ENCODE peak calls at places on chromosomes 2 and 18, in seven cellular contexts. G, W, N, V, H, S and Y are unnamed samples.

GRCh38 chr2:183269956-183270355 is 145.7 kb downstream of the NUP35 start:
- DNase-seq in G (no peak), W (no peak), N (no peak), V (no peak), H (no peak), S (no peak), Y (no peak)

GRCh38 chr2:206983156-206983875 is 44.0 kb downstream of the CPO start:
- DNase-seq in G (no peak), W (no peak), N (no peak), V (no peak), H (no peak), S (peak; percentile 33), Y (no peak)

GRCh38 chr18:5391427-5391826 is 95.9 kb upstream of the ZBTB14 start:
- DNase-seq in G (no peak), W (no peak), N (no peak), V (no peak), H (no peak), S (no peak), Y (no peak)

GRCh38 chr2:146701183-146701582 is 1143.6 kb upstream of the ACVR2A start:
- DNase-seq in G (no peak), W (no peak), N (no peak), V (no peak), H (peak; percentile 53), S (no peak), Y (no peak)

GRCh38 chr2:215850380-215850779 is 163.0 kb downstream of the MREG start:
- DNase-seq in G (no peak), W (no peak), N (no peak), V (no peak), H (no peak), S (peak; percentile 12), Y (no peak)

GRCh38 chr2:20615046-20615465 is 35.8 kb downstream of the HS1BP3 start:
- DNase-seq in G (no peak), W (no peak), N (no peak), V (no peak), H (peak; percentile 17), S (no peak), Y (no peak)

GRCh38 chr2:24382363-24383021 is 22.2 kb upstream of the ITSN2 start:
- DNase-seq in G (peak; percentile 61), W (no peak), N (peak; percentile 67), V (peak; percentile 68), H (peak; percentile 63), S (peak; percentile 75), Y (no peak)

GRCh38 chr2:86357392-86357963 is 20.1 kb upstream of the REEP1 start:
- DNase-seq in G (no peak), W (no peak), N (no peak), V (peak; percentile 89), H (no peak), S (no peak), Y (no peak)

GRCh38 chr18:29157057-29157780 is 980.3 kb upstream of the CDH2 start:
- DNase-seq in G (no peak), W (no peak), N (no peak), V (no peak), H (no peak), S (no peak), Y (no peak)

GRCh38 chr2:199460101-199460671 is 2.4 kb upstream of the SATB2 start:
- DNase-seq in G (no peak), W (no peak), N (no peak), V (no peak), H (no peak), S (peak; percentile 65), Y (no peak)

GRCh38 chr18:50069422-50069821 is 125.5 kb downstream of the MYO5B start:
- DNase-seq in G (no peak), W (no peak), N (no peak), V (no peak), H (no peak), S (no peak), Y (no peak)

GRCh38 chr18:46484971-46485370 is 172.0 kb downstream of the LOXHD1 start:
- DNase-seq in G (no peak), W (no peak), N (no peak), V (no peak), H (no peak), S (no peak), Y (no peak)

GRCh38 chr2:172097557-172098131 is 5.1 kb downstream of the DLX2 start:
- DNase-seq in G (no peak), W (no peak), N (no peak), V (no peak), H (no peak), S (peak; percentile 80), Y (no peak)

GRCh38 chr2:100924520-100925451 is 77.3 kb upstream of the RPL31 start:
- DNase-seq in G (peak; percentile 28), W (no peak), N (no peak), V (peak; percentile 93), H (no peak), S (peak; percentile 88), Y (no peak)

GRCh38 chr18:2083691-2084090 is 487.6 kb downstream of the METTL4 start:
- DNase-seq in G (no peak), W (no peak), N (no peak), V (no peak), H (peak; percentile 21), S (no peak), Y (no peak)

GRCh38 chr2:221572180-221572820 is at the start of gene EPHA4:
- DNase-seq in G (peak; percentile 82), W (peak; percentile 79), N (peak; percentile 84), V (peak; percentile 72), H (peak; percentile 92), S (peak; percentile 97), Y (peak; percentile 63)

GRCh38 chr2:217691516-217691915 is 311.3 kb downstream of the TNS1 start:
- DNase-seq in G (no peak), W (no peak), N (no peak), V (no peak), H (no peak), S (no peak), Y (no peak)

GRCh38 chr2:204072443-204073324 is 136.1 kb downstream of the ICOS start:
- DNase-seq in G (peak; percentile 89), W (no peak), N (peak; percentile 3), V (peak; percentile 52), H (peak; percentile 59), S (peak; percentile 16), Y (no peak)

GRCh38 chr2:53040536-53041229 is 726.9 kb upstream of the CHAC2 start:
- DNase-seq in G (no peak), W (no peak), N (no peak), V (no peak), H (no peak), S (no peak), Y (no peak)

GRCh38 chr18:896315-896714 is 8.4 kb upstream of the ADCYAP1 start:
- DNase-seq in G (no peak), W (no peak), N (no peak), V (no peak), H (no peak), S (no peak), Y (no peak)

GRCh38 chr2:164430166-164430783 is 191.0 kb downstream of the GRB14 start:
- DNase-seq in G (no peak), W (no peak), N (peak; percentile 35), V (peak; percentile 24), H (peak; percentile 51), S (peak; percentile 64), Y (no peak)

GRCh38 chr2:84965192-84965516 is 5.8 kb upstream of the KCMF1 start:
- DNase-seq in G (no peak), W (no peak), N (no peak), V (no peak), H (no peak), S (no peak), Y (no peak)

GRCh38 chr2:590214-591175 is 86.7 kb downstream of the TMEM18 start:
- DNase-seq in G (no peak), W (no peak), N (no peak), V (no peak), H (no peak), S (no peak), Y (no peak)

GRCh38 chr2:159748089-159748488 is 35.8 kb downstream of the MARCHF7 start:
- DNase-seq in G (no peak), W (no peak), N (no peak), V (no peak), H (no peak), S (no peak), Y (no peak)

GRCh38 chr2:112216158-112216557 is 38.7 kb downstream of the ZC3H8 start:
- DNase-seq in G (no peak), W (no peak), N (no peak), V (peak; percentile 4), H (no peak), S (peak; percentile 34), Y (no peak)

GRCh38 chr18:35041752-35042379 is 653 bp downstream of the MAPRE2 start:
- DNase-seq in G (no peak), W (no peak), N (no peak), V (no peak), H (peak; percentile 4), S (peak; percentile 32), Y (no peak)

GRCh38 chr18:76433788-76434187 is 61.3 kb downstream of the ZNF516 start:
- DNase-seq in G (no peak), W (no peak), N (no peak), V (no peak), H (no peak), S (no peak), Y (no peak)

GRCh38 chr18:44887227-44887631 is 206.5 kb downstream of the SETBP1 start:
- DNase-seq in G (peak; percentile 60), W (no peak), N (no peak), V (peak; percentile 90), H (peak; percentile 60), S (peak; percentile 88), Y (no peak)

GRCh38 chr2:70688427-70688826 is 79.6 kb downstream of the ADD2 start:
- DNase-seq in G (no peak), W (no peak), N (no peak), V (no peak), H (no peak), S (no peak), Y (no peak)